ENCODE peak calls at places on chromosomes 11 and 22, in seven cellular contexts. R is uterus, Z is HEK293T, T is EL, U is T-helper 1 cell, S is AG09309, I is hepatocyte. E is an unnamed sample.

GRCh38 chr11:68997124-68997994 is 15.7 kb downstream of the MRGPRF start:
- DNase-seq in T (no peak), R (no peak), U (no peak), I (no peak), Z (no peak), S (no peak), E (no peak)

GRCh38 chr11:134554861-134555260 is 142.8 kb upstream of the B3GAT1 start:
- DNase-seq in I (no peak), U (no peak), R (no peak), S (no peak), Z (no peak), T (no peak), E (peak)

GRCh38 chr22:39266398-39267030 is 21.7 kb upstream of the PDGFB start:
- DNase-seq in T (no peak), U (no peak), Z (no peak), R (no peak), I (no peak), S (no peak), E (no peak)

GRCh38 chr11:19026862-19027261 is 33.7 kb downstream of the MRGPRX2 start:
- DNase-seq in S (no peak), R (no peak), Z (no peak), I (no peak), T (no peak), U (no peak), E (no peak)

GRCh38 chr11:34155057-34155758 is 49.8 kb downstream of the NAT10 start:
- DNase-seq in I (no peak), Z (no peak), T (no peak), S (no peak), U (no peak), R (no peak), E (peak)

GRCh38 chr11:131290111-131290510 is 80.3 kb upstream of the NTM start:
- DNase-seq in U (no peak), R (no peak), S (no peak), Z (no peak), T (no peak), I (no peak), E (no peak)

GRCh38 chr11:35289821-35290220 is 129.5 kb downstream of the SLC1A2 start:
- DNase-seq in S (peak), I (no peak), T (peak), Z (no peak), R (no peak), U (no peak), E (no peak)

GRCh38 chr11:134154441-134154840 is 69.3 kb downstream of the NCAPD3 start:
- DNase-seq in I (no peak), U (no peak), Z (no peak), S (no peak), T (no peak), R (no peak), E (no peak)

GRCh38 chr22:24761888-24762675 is 12.4 kb downstream of the PIWIL3 start:
- DNase-seq in R (no peak), Z (no peak), I (no peak), T (no peak), S (no peak), U (no peak), E (no peak)

GRCh38 chr11:42205518-42205917 is 746.1 kb upstream of the LRRC4C start:
- DNase-seq in R (no peak), I (peak), S (no peak), Z (no peak), U (no peak), T (no peak), E (no peak)

GRCh38 chr11:59556883-59557205 is 45.5 kb downstream of the OR4D9 start:
- DNase-seq in I (no peak), R (no peak), Z (no peak), S (no peak), T (peak), U (no peak), E (no peak)

GRCh38 chr11:12186683-12187082 is 76.3 kb downstream of the MICAL2 start:
- DNase-seq in Z (no peak), I (no peak), S (no peak), U (no peak), R (no peak), T (no peak), E (peak)

GRCh38 chr22:35570686-35571194 is 30.1 kb downstream of the RASD2 start:
- DNase-seq in R (no peak), S (no peak), T (no peak), U (no peak), Z (no peak), I (no peak), E (no peak)

GRCh38 chr11:35539256-35539655 is 13.8 kb upstream of the PAMR1 start:
- DNase-seq in Z (no peak), U (no peak), S (no peak), I (no peak), T (no peak), R (no peak), E (no peak)

GRCh38 chr11:116885951-116886629 is 48.7 kb upstream of the APOA1 start:
- DNase-seq in S (no peak), I (no peak), T (no peak), Z (no peak), U (no peak), R (no peak), E (no peak)

GRCh38 chr11:100632970-100633452 is 54.1 kb upstream of the ARHGAP42 start:
- DNase-seq in R (peak), S (no peak), U (no peak), Z (peak), T (peak), I (peak), E (peak)

E was measured in lower leg skin.